ENCODE peak calls at places on chromosomes 5 and 9, in four cellular contexts. O is NAMALWA, S is hypothalamus, R is neural crest cell. A is an unnamed sample.

GRCh38 chr5:169801781-169802180 is 164.7 kb downstream of the DOCK2 start:
- DNase-seq in S (no peak), O (no peak), R (no peak), A (no peak)

GRCh38 chr5:76472338-76473336 is 69.6 kb downstream of the IQGAP2 start:
- DNase-seq in R (no peak), S (no peak), O (no peak), A (no peak)

GRCh38 chr9:3863114-3863528 is 337.3 kb upstream of the RFX3 start:
- DNase-seq in S (no peak), O (no peak), R (no peak), A (no peak)

GRCh38 chr9:89606049-89606481 is 1.3 kb downstream of the GADD45G start:
- DNase-seq in R (peak), O (no peak), S (no peak), A (peak)

GRCh38 chr5:104297076-104297475 is 734.5 kb upstream of the NUDT12 start:
- DNase-seq in O (no peak), R (no peak), S (no peak), A (no peak)

GRCh38 chr9:104386425-104387069 is 117.5 kb upstream of the OR13F1 start:
- DNase-seq in R (no peak), S (no peak), O (peak), A (peak)

GRCh38 chr9:115267788-115268187 is 149.8 kb upstream of the TNC start:
- DNase-seq in O (no peak), R (no peak), S (no peak), A (no peak)

GRCh38 chr9:16848189-16848588 is 22.3 kb downstream of the BNC2 start:
- DNase-seq in S (no peak), R (no peak), O (no peak), A (no peak)

GRCh38 chr5:151572657-151573368 is 18.3 kb downstream of the FAT2 start:
- DNase-seq in R (no peak), S (no peak), O (no peak), A (no peak)